ENCODE peak calls at places on chromosomes 11 and 22, in five cellular contexts. One of them, this sample, is unnamed.

GRCh38 chr11:66701432-66702240 is 23.9 kb upstream of the RBM4B start:
- DNase-seq in psoas muscle: no peak
- DNase-seq in CD4-positive, alpha-beta T cell: no peak
- DNase-seq in H9: no peak
- DNase-seq in adrenal gland: no peak
- DNase-seq in this sample: no peak

GRCh38 chr11:1827095-1827797 is 7.5 kb upstream of the SYT8 start:
- DNase-seq in psoas muscle: peak
- DNase-seq in CD4-positive, alpha-beta T cell: no peak
- DNase-seq in H9: no peak
- DNase-seq in adrenal gland: no peak
- DNase-seq in this sample: no peak

GRCh38 chr11:84019576-84020194 is 733.5 kb upstream of the CCDC90B start:
- DNase-seq in psoas muscle: no peak
- DNase-seq in CD4-positive, alpha-beta T cell: no peak
- DNase-seq in H9: no peak
- DNase-seq in adrenal gland: no peak
- DNase-seq in this sample: no peak

GRCh38 chr11:44632466-44633123 is 67.1 kb downstream of the CD82 start:
- DNase-seq in psoas muscle: peak
- DNase-seq in CD4-positive, alpha-beta T cell: no peak
- DNase-seq in H9: peak
- DNase-seq in adrenal gland: peak
- DNase-seq in this sample: no peak

GRCh38 chr11:109747839-109748238 is 325.8 kb downstream of the C11orf87 start:
- DNase-seq in psoas muscle: no peak
- DNase-seq in CD4-positive, alpha-beta T cell: no peak
- DNase-seq in H9: no peak
- DNase-seq in adrenal gland: peak
- DNase-seq in this sample: no peak

GRCh38 chr11:61694971-61695706 is 14.9 kb downstream of the DAGLA start:
- DNase-seq in psoas muscle: peak
- DNase-seq in CD4-positive, alpha-beta T cell: no peak
- DNase-seq in H9: peak
- DNase-seq in adrenal gland: no peak
- DNase-seq in this sample: no peak

GRCh38 chr22:38202437-38203089 is 769 bp downstream of the MAFF start:
- DNase-seq in psoas muscle: peak
- DNase-seq in CD4-positive, alpha-beta T cell: no peak
- DNase-seq in H9: peak
- DNase-seq in adrenal gland: peak
- DNase-seq in this sample: no peak

GRCh38 chr11:128714881-128715280 is 21.0 kb downstream of the FLI1 start:
- DNase-seq in psoas muscle: no peak
- DNase-seq in CD4-positive, alpha-beta T cell: no peak
- DNase-seq in H9: no peak
- DNase-seq in adrenal gland: no peak
- DNase-seq in this sample: no peak

GRCh38 chr22:44130076-44130711 is 50.5 kb upstream of the PARVG start:
- DNase-seq in psoas muscle: no peak
- DNase-seq in CD4-positive, alpha-beta T cell: no peak
- DNase-seq in H9: no peak
- DNase-seq in adrenal gland: no peak
- DNase-seq in this sample: no peak

GRCh38 chr11:60994450-60995135 is 23.1 kb downstream of the CD6 start:
- DNase-seq in psoas muscle: no peak
- DNase-seq in CD4-positive, alpha-beta T cell: no peak
- DNase-seq in H9: no peak
- DNase-seq in adrenal gland: no peak
- DNase-seq in this sample: no peak

GRCh38 chr22:21943571-21944448 is 8.8 kb downstream of the PPM1F start:
- DNase-seq in psoas muscle: no peak
- DNase-seq in CD4-positive, alpha-beta T cell: no peak
- DNase-seq in H9: no peak
- DNase-seq in adrenal gland: no peak
- DNase-seq in this sample: no peak

GRCh38 chr11:47847892-47848635 is at the start of gene NUP160:
- DNase-seq in psoas muscle: peak
- DNase-seq in CD4-positive, alpha-beta T cell: peak
- DNase-seq in H9: peak
- DNase-seq in adrenal gland: peak
- DNase-seq in this sample: peak

GRCh38 chr11:106468091-106468490 is 390.6 kb downstream of the AASDHPPT start:
- DNase-seq in psoas muscle: no peak
- DNase-seq in CD4-positive, alpha-beta T cell: no peak
- DNase-seq in H9: no peak
- DNase-seq in adrenal gland: no peak
- DNase-seq in this sample: no peak

GRCh38 chr11:104897891-104898684 is at the start of gene CASP12:
- DNase-seq in psoas muscle: no peak
- DNase-seq in CD4-positive, alpha-beta T cell: no peak
- DNase-seq in H9: no peak
- DNase-seq in adrenal gland: no peak
- DNase-seq in this sample: no peak

GRCh38 chr11:120500414-120500936 is 11.1 kb upstream of the GRIK4 start:
- DNase-seq in psoas muscle: peak
- DNase-seq in CD4-positive, alpha-beta T cell: no peak
- DNase-seq in H9: peak
- DNase-seq in adrenal gland: no peak
- DNase-seq in this sample: no peak

GRCh38 chr11:116798368-116798767 is 6.7 kb upstream of the APOA5 start:
- DNase-seq in psoas muscle: no peak
- DNase-seq in CD4-positive, alpha-beta T cell: no peak
- DNase-seq in H9: no peak
- DNase-seq in adrenal gland: no peak
- DNase-seq in this sample: no peak

GRCh38 chr11:97345031-97345430 is 955.2 kb downstream of the JRKL start:
- DNase-seq in psoas muscle: no peak
- DNase-seq in CD4-positive, alpha-beta T cell: no peak
- DNase-seq in H9: no peak
- DNase-seq in adrenal gland: no peak
- DNase-seq in this sample: no peak

GRCh38 chr11:10373340-10373739 is 68.5 kb downstream of the ADM start:
- DNase-seq in psoas muscle: no peak
- DNase-seq in CD4-positive, alpha-beta T cell: no peak
- DNase-seq in H9: no peak
- DNase-seq in adrenal gland: peak
- DNase-seq in this sample: no peak

GRCh38 chr11:10302294-10302743 is 2.6 kb upstream of the ADM start:
- DNase-seq in psoas muscle: no peak
- DNase-seq in CD4-positive, alpha-beta T cell: no peak
- DNase-seq in H9: no peak
- DNase-seq in adrenal gland: no peak
- DNase-seq in this sample: no peak

GRCh38 chr11:62505112-62505783 is 41.4 kb downstream of the AHNAK start:
- DNase-seq in psoas muscle: no peak
- DNase-seq in CD4-positive, alpha-beta T cell: no peak
- DNase-seq in H9: peak
- DNase-seq in adrenal gland: no peak
- DNase-seq in this sample: peak

DNA sequence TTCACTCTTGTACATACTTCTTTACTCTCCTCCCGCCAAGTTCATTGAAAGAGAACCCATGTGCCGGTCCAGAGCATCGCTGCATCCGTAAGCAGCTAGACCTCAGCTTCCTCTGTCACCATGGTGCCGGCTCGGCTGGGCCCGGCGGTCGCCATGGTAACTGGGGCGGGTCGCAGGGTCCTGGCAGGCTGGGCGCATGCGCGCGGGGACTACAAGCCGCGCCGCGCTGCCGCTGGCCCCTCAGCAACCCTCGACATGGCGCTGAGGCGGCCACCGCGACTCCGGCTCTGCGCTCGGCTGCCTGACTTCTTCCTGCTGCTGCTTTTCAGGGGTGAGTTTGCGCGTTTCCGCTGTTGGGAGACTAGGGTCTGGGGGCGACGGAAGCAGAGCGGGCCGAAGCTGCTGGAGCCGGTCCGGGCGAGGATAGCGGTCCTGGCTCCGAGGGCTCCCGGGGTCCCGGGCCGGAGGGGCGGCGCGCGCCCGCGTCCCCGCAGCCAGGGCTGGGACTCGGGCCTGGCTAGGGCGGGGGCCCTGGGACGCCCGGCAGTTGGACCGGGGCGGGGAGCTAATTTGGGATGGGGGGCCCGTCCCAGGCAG is at the start of gene JAM3:
- DNase-seq in psoas muscle: peak
- DNase-seq in CD4-positive, alpha-beta T cell: peak
- DNase-seq in H9: peak
- DNase-seq in adrenal gland: peak
- DNase-seq in this sample: peak
- H3K27ac ChIP-seq in psoas muscle: peak
- H3K27ac ChIP-seq in CD4-positive, alpha-beta T cell: no peak
- H3K27ac ChIP-seq in H9: no peak
- H3K27ac ChIP-seq in adrenal gland: peak
- H3K27ac ChIP-seq in this sample: peak

GRCh38 chr11:69463181-69463891 is 18.1 kb upstream of the LINC01488 start:
- DNase-seq in psoas muscle: peak
- DNase-seq in CD4-positive, alpha-beta T cell: no peak
- DNase-seq in H9: no peak
- DNase-seq in adrenal gland: no peak
- DNase-seq in this sample: no peak
- H3K27ac ChIP-seq in psoas muscle: no peak
- H3K27ac ChIP-seq in CD4-positive, alpha-beta T cell: no peak
- H3K27ac ChIP-seq in H9: no peak
- H3K27ac ChIP-seq in adrenal gland: no peak
- H3K27ac ChIP-seq in this sample: no peak

GRCh38 chr11:70625051-70625450 is 226.7 kb downstream of the CTTN start:
- DNase-seq in psoas muscle: no peak
- DNase-seq in CD4-positive, alpha-beta T cell: no peak
- DNase-seq in H9: no peak
- DNase-seq in adrenal gland: no peak
- DNase-seq in this sample: no peak
- H3K27ac ChIP-seq in psoas muscle: no peak
- H3K27ac ChIP-seq in CD4-positive, alpha-beta T cell: no peak
- H3K27ac ChIP-seq in H9: no peak
- H3K27ac ChIP-seq in adrenal gland: no peak
- H3K27ac ChIP-seq in this sample: peak

DNA sequence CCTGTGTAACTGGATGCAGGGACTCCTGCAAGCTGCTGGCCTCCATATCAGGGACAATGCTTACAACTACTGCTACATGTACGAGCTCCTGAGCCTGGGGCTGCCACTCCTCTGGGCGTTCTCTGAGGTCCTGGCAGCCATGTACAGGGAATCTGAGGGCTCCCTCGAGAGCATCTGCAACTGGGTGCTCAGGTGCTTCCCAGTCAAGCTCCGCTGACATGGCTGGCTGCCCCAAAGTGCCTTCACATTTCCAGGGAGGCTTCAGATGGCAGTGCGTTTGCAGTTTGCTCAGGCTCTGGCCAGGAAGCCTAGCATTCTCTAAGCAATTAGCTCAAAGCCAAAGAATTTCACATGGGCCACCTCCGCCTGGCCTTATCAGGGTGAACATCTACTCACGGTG is 117.4 kb upstream of the PARVA start:
- DNase-seq in psoas muscle: no peak
- DNase-seq in CD4-positive, alpha-beta T cell: no peak
- DNase-seq in H9: peak
- DNase-seq in adrenal gland: no peak
- DNase-seq in this sample: no peak
- H3K27ac ChIP-seq in psoas muscle: no peak
- H3K27ac ChIP-seq in CD4-positive, alpha-beta T cell: no peak
- H3K27ac ChIP-seq in H9: no peak
- H3K27ac ChIP-seq in adrenal gland: no peak
- H3K27ac ChIP-seq in this sample: no peak

DNA sequence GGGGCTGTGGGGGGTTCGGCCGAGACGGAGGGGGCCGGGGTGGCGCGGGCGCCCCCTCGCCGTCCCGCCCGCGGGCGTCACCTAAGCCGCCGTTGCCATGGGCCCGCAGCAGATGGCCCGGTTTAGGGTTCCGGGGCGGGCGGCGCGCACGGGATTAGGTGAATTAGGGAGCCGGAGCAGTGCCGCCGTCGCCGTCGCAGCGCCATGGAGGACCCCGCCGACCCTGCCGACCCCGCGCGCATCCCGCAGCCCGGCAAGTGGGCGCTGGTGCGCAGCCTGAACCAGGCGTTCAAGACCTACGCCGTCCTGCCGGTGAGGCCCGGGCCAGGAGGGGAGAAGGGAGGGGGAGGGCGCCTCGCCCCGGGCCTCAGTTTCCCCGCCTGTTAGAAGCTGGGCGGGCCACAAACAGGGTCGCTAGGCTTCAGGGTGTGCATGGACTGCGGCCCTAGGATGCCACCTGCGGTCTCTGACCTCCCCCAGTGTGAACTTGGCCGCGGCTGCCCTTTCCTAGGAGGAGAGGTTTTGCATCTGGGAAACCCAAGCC is 10.1 kb downstream of the MYO7A start:
- DNase-seq in psoas muscle: no peak
- DNase-seq in CD4-positive, alpha-beta T cell: no peak
- DNase-seq in H9: no peak
- DNase-seq in adrenal gland: no peak
- DNase-seq in this sample: no peak
- H3K27ac ChIP-seq in psoas muscle: no peak
- H3K27ac ChIP-seq in CD4-positive, alpha-beta T cell: no peak
- H3K27ac ChIP-seq in H9: no peak
- H3K27ac ChIP-seq in adrenal gland: no peak
- H3K27ac ChIP-seq in this sample: no peak

GRCh38 chr11:102420547-102420946 is 32.0 kb downstream of the TMEM123 start:
- DNase-seq in psoas muscle: no peak
- DNase-seq in CD4-positive, alpha-beta T cell: no peak
- DNase-seq in H9: no peak
- DNase-seq in adrenal gland: no peak
- DNase-seq in this sample: no peak

GRCh38 chr11:102426000-102426399 is 26.6 kb downstream of the TMEM123 start:
- DNase-seq in psoas muscle: no peak
- DNase-seq in CD4-positive, alpha-beta T cell: no peak
- DNase-seq in H9: no peak
- DNase-seq in adrenal gland: no peak
- DNase-seq in this sample: no peak

GRCh38 chr11:102426570-102426969 is 26.0 kb downstream of the TMEM123 start:
- DNase-seq in psoas muscle: no peak
- DNase-seq in CD4-positive, alpha-beta T cell: no peak
- DNase-seq in H9: no peak
- DNase-seq in adrenal gland: no peak
- DNase-seq in this sample: no peak

GRCh38 chr11:102421262-102421661 is 31.3 kb downstream of the TMEM123 start:
- DNase-seq in psoas muscle: no peak
- DNase-seq in CD4-positive, alpha-beta T cell: no peak
- DNase-seq in H9: no peak
- DNase-seq in adrenal gland: no peak
- DNase-seq in this sample: no peak

GRCh38 chr11:102422817-102423725 is 29.5 kb downstream of the TMEM123 start:
- DNase-seq in psoas muscle: no peak
- DNase-seq in CD4-positive, alpha-beta T cell: no peak
- DNase-seq in H9: no peak
- DNase-seq in adrenal gland: no peak
- DNase-seq in this sample: no peak
- H3K27ac ChIP-seq in psoas muscle: no peak
- H3K27ac ChIP-seq in CD4-positive, alpha-beta T cell: peak
- H3K27ac ChIP-seq in H9: no peak
- H3K27ac ChIP-seq in adrenal gland: no peak
- H3K27ac ChIP-seq in this sample: peak

GRCh38 chr11:64859542-64860414 is 15.3 kb upstream of the CDC42BPG start:
- DNase-seq in psoas muscle: no peak
- DNase-seq in CD4-positive, alpha-beta T cell: no peak
- DNase-seq in H9: no peak
- DNase-seq in adrenal gland: no peak
- DNase-seq in this sample: no peak
- H3K27ac ChIP-seq in psoas muscle: peak
- H3K27ac ChIP-seq in CD4-positive, alpha-beta T cell: peak
- H3K27ac ChIP-seq in H9: no peak
- H3K27ac ChIP-seq in adrenal gland: peak
- H3K27ac ChIP-seq in this sample: no peak

GRCh38 chr11:13786688-13787087 is 118.2 kb downstream of the FAR1 start:
- DNase-seq in psoas muscle: no peak
- DNase-seq in CD4-positive, alpha-beta T cell: no peak
- DNase-seq in H9: no peak
- DNase-seq in adrenal gland: no peak
- DNase-seq in this sample: no peak
- H3K27ac ChIP-seq in psoas muscle: no peak
- H3K27ac ChIP-seq in CD4-positive, alpha-beta T cell: no peak
- H3K27ac ChIP-seq in H9: no peak
- H3K27ac ChIP-seq in adrenal gland: no peak
- H3K27ac ChIP-seq in this sample: no peak

This sample was measured in caudate nucleus.